ENCODE peak calls at places on chromosomes 13 and 19, in four cellular contexts. G, S, W and A are unnamed samples.

GRCh38 chr19:10453852-10454251 is 33.5 kb downstream of the PDE4A start:
- DNase-seq in G (no peak), W (no peak), S (no peak), A (no peak)

GRCh38 chr19:4130635-4131438 is 6.9 kb upstream of the MAP2K2 start:
- DNase-seq in S (peak; percentile 80), W (no peak), G (no peak), A (peak; percentile 89)

GRCh38 chr13:112576191-112576590 is 11.8 kb downstream of the TUBGCP3 start:
- DNase-seq in S (no peak), W (no peak), G (no peak), A (no peak)

GRCh38 chr19:4120933-4121612 is 2.8 kb downstream of the MAP2K2 start:
- DNase-seq in S (no peak), W (no peak), G (no peak), A (no peak)

GRCh38 chr13:82062772-82063171 is 1721.8 kb upstream of the SPRY2 start:
- DNase-seq in W (no peak), S (peak; percentile 10), G (no peak), A (no peak)

GRCh38 chr13:24159921-24160324 is 597 bp upstream of the SPATA13 start:
- DNase-seq in G (peak; percentile 41), S (peak; percentile 14), W (peak; percentile 48), A (no peak)

GRCh38 chr19:45428385-45429231 is 4.9 kb upstream of the ERCC1 start:
- DNase-seq in G (peak; percentile 89), S (peak; percentile 54), W (peak; percentile 73), A (no peak)

GRCh38 chr13:30268673-30269072 is 38.7 kb downstream of the KATNAL1 start:
- DNase-seq in S (no peak), G (no peak), W (no peak), A (no peak)

GRCh38 chr19:27955484-27955883 is 1257.5 kb downstream of the UQCRFS1 start:
- DNase-seq in S (no peak), G (no peak), W (no peak), A (no peak)

GRCh38 chr19:46015961-46016425 is 6.9 kb downstream of the PGLYRP1 start:
- DNase-seq in W (no peak), S (no peak), G (peak; percentile 68), A (no peak)

GRCh38 chr13:112335135-112335534 is 41.0 kb upstream of the SPACA7 start:
- DNase-seq in S (no peak), W (no peak), G (no peak), A (no peak)

GRCh38 chr19:51660975-51661600 is 14.5 kb upstream of the SIGLEC14 start:
- DNase-seq in W (peak; percentile 74), G (peak; percentile 93), S (peak; percentile 54), A (peak; percentile 55)

GRCh38 chr13:60798503-60798902 is 401.5 kb downstream of the TDRD3 start:
- DNase-seq in G (no peak), S (no peak), W (no peak), A (no peak)

GRCh38 chr19:57241181-57241580 is 749 bp downstream of the ZNF805 start:
- DNase-seq in W (no peak), S (peak; percentile 43), G (no peak), A (peak; percentile 12)

GRCh38 chr19:5321851-5322681 is 18.5 kb downstream of the PTPRS start:
- DNase-seq in S (no peak), G (peak; percentile 28), W (no peak), A (no peak)

GRCh38 chr19:18167975-18168645 is 5.5 kb upstream of the IFI30 start:
- DNase-seq in W (no peak), S (no peak), G (peak; percentile 67), A (no peak)

GRCh38 chr13:79861731-79862130 is 380.8 kb downstream of the NDFIP2 start:
- DNase-seq in W (no peak), S (no peak), G (no peak), A (no peak)

GRCh38 chr13:21039097-21039800 is 22.1 kb downstream of the LATS2 start:
- DNase-seq in G (no peak), S (peak; percentile 14), W (no peak), A (no peak)

GRCh38 chr19:46009530-46010510 is 13.0 kb downstream of the PGLYRP1 start:
- DNase-seq in W (peak; percentile 86), G (peak; percentile 79), S (peak; percentile 59), A (peak; percentile 55)

GRCh38 chr13:22926176-22927007 is 254.4 kb upstream of the SGCG start:
- DNase-seq in G (peak; percentile 27), W (peak; percentile 85), S (peak; percentile 40), A (no peak)

GRCh38 chr13:79675931-79676658 is 195.1 kb downstream of the NDFIP2 start:
- DNase-seq in W (no peak), G (no peak), S (no peak), A (no peak)

GRCh38 chr19:47447470-47448359 is 24.0 kb downstream of the SLC8A2 start:
- DNase-seq in W (peak; percentile 99), G (peak; percentile 94), S (peak; percentile 15), A (peak; percentile 49)

GRCh38 chr19:6264803-6265202 is 15.0 kb downstream of the MLLT1 start:
- DNase-seq in S (no peak), G (no peak), W (no peak), A (no peak)

GRCh38 chr19:27776020-27776419 is 1436.9 kb downstream of the UQCRFS1 start:
- DNase-seq in W (peak; percentile 39), G (no peak), S (peak; percentile 15), A (peak; percentile 19)

GRCh38 chr19:17842663-17843313 is 5.0 kb downstream of the JAK3 start:
- DNase-seq in G (no peak), S (no peak), W (no peak), A (no peak)

GRCh38 chr19:10987621-10988297 is 26.9 kb downstream of the SMARCA4 start:
- DNase-seq in W (no peak), S (no peak), G (no peak), A (no peak)

GRCh38 chr13:19984430-19985218 is 26.1 kb downstream of the ZMYM2 start:
- DNase-seq in S (peak; percentile 48), W (no peak), G (peak; percentile 55), A (peak; percentile 7)

GRCh38 chr19:38059897-38060296 is 152.9 kb downstream of the SIPA1L3 start:
- DNase-seq in G (no peak), S (no peak), W (no peak), A (no peak)

GRCh38 chr13:71712988-71713653 is 153.9 kb downstream of the DACH1 start:
- DNase-seq in W (no peak), S (peak; percentile 1), G (peak; percentile 17), A (no peak)

GRCh38 chr19:15331419-15332310 is 674 bp downstream of the BRD4 start:
- DNase-seq in S (peak; percentile 33), G (peak; percentile 74), W (peak; percentile 39), A (peak; percentile 46)

GRCh38 chr19:5621945-5622464 is 571 bp downstream of the SAFB2 start:
- DNase-seq in S (no peak), G (peak; percentile 29), W (no peak), A (no peak)

GRCh38 chr13:43446126-43446525 is 340.6 kb downstream of the ENOX1 start:
- DNase-seq in G (no peak), S (peak; percentile 65), W (no peak), A (no peak)

GRCh38 chr19:49473868-49474544 is at the start of gene FLT3LG:
- DNase-seq in S (peak; percentile 53), W (peak; percentile 68), G (peak; percentile 69), A (peak; percentile 55)

GRCh38 chr13:98476106-98476505 is 100.8 kb downstream of the STK24 start:
- DNase-seq in G (peak; percentile 70), S (no peak), W (peak; percentile 87), A (no peak)

GRCh38 chr19:47514869-47515588 is at the start of gene NAPA:
- DNase-seq in G (peak; percentile 100), S (peak; percentile 100), W (peak; percentile 100), A (peak; percentile 100)

GRCh38 chr19:40605201-40605971 is 4.2 kb downstream of the LTBP4 start:
- DNase-seq in S (peak; percentile 72), W (peak; percentile 76), G (peak; percentile 79), A (peak; percentile 95)

GRCh38 chr13:47472516-47472915 is 528.6 kb downstream of the SUCLA2 start:
- DNase-seq in S (no peak), G (no peak), W (no peak), A (no peak)

GRCh38 chr19:29560313-29561075 is 34.7 kb downstream of the VSTM2B start:
- DNase-seq in W (no peak), G (no peak), S (no peak), A (no peak)

GRCh38 chr13:112242777-112243176 is 133.4 kb upstream of the SPACA7 start:
- DNase-seq in S (no peak), W (no peak), G (no peak), A (no peak)

GRCh38 chr13:94328336-94329041 is 151.0 kb downstream of the DCT start:
- DNase-seq in W (no peak), S (no peak), G (no peak), A (no peak)
- H3K9ac ChIP-seq in W (no peak overlapping the region), S (no peak overlapping the region), G (no peak overlapping the region), A (no peak overlapping the region)

DNA sequence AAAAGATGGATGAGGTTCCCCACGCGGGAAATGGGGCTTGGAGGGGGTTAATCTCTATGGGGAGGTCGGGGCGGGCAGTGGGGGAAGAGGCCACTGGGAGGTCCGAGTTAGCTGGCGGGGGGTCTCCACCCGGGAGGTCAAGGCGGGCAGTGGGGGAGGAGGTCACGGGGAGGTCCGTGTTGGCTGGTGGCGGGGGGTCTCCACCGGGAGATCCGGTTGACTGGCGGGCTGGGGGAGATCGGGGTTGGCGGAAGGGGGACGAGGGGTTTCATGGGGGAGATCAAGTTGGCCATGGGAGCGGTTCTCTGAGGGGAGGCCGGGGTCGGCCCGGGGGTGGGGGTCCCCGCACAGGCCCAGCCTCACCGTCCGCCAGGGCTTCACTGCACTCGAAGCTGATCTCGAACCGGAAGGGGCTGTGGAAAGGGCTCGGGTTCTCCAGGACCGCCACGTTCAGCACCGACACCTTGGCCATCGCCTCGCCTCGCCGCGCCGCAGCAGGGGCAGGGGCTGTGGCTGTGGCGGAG is 342 bp downstream of the ASF1B start:
- DNase-seq in S (no peak), W (no peak), G (no peak), A (no peak)
- H3K9ac ChIP-seq in S (peak overlapping the region; percentile 55), W (peak overlapping the region; percentile 75), G (peak overlapping the region; percentile 9), A (peak overlapping the region; percentile 60)

GRCh38 chr13:41495044-41495443 is 37.7 kb downstream of the RGCC start:
- DNase-seq in W (no peak), S (no peak), G (peak; percentile 35), A (no peak)
- H3K9ac ChIP-seq in W (no peak overlapping the region), S (no peak overlapping the region), G (no peak overlapping the region), A (no peak overlapping the region)

GRCh38 chr19:890831-891230 is 2.2 kb downstream of the MED16 start:
- DNase-seq in S (no peak), G (no peak), W (no peak), A (no peak)
- H3K9ac ChIP-seq in S (no peak overlapping the region), G (no peak overlapping the region), W (no peak overlapping the region), A (no peak overlapping the region)